ENCODE peak calls at places on chromosomes 16 and 17, in nine cellular contexts. D is esophagus muscularis mucosa, F is K562, Y is endothelial cell of umbilical vein, X is HCT116, P is suprapubic skin, L is H1, J is transverse colon, Z is breast epithelium. T is an unnamed sample.
A peak's percentile ranks its signal among the peaks of the same experiment; 100 is the strongest.

GRCh38 chr16:76226011-76226410 is 51.2 kb upstream of the CNTNAP4 start:
- DNase-seq in Y (no peak), Z (no peak), F (no peak), D (no peak), X (no peak), J (no peak), P (no peak), L (no peak), T (no peak)

GRCh38 chr17:79011451-79012147 is 2.0 kb upstream of the CANT1 start:
- DNase-seq in Z (no peak), F (no peak), X (peak; percentile 57), J (no peak), Y (peak; percentile 83), L (no peak), D (no peak), P (no peak), T (no peak)

GRCh38 chr17:80901319-80901718 is 90.3 kb upstream of the CHMP6 start:
- DNase-seq in Z (no peak), F (no peak), L (no peak), X (no peak), J (no peak), P (no peak), Y (peak; percentile 70), D (no peak), T (no peak)

GRCh38 chr16:58197314-58198012 is 443 bp downstream of the CSNK2A2 start:
- DNase-seq in X (no peak), L (no peak), P (no peak), F (peak; percentile 70), Y (no peak), J (no peak), D (no peak), Z (no peak), T (no peak)

GRCh38 chr16:10578474-10579316 is 1.7 kb downstream of the EMP2 start:
- DNase-seq in Y (no peak), F (no peak), J (peak; percentile 68), L (no peak), D (no peak), P (no peak), Z (peak; percentile 62), X (no peak), T (peak; percentile 39)

GRCh38 chr16:28822520-28823290 is at the start of gene ATXN2L:
- DNase-seq in L (peak; percentile 70), Z (peak; percentile 93), P (peak; percentile 96), D (peak; percentile 96), X (peak; percentile 93), J (peak; percentile 95), Y (peak; percentile 95), F (peak; percentile 88), T (peak; percentile 94)

GRCh38 chr17:42291136-42291535 is 2.8 kb downstream of the STAT5A start:
- DNase-seq in J (no peak), X (no peak), Z (no peak), F (no peak), L (no peak), P (no peak), Y (peak; percentile 45), D (no peak), T (no peak)

GRCh38 chr17:15883617-15884111 is 61.3 kb upstream of the ADORA2B start:
- DNase-seq in P (no peak), L (no peak), Y (no peak), J (no peak), D (no peak), Z (no peak), X (peak; percentile 2), F (no peak), T (no peak)

GRCh38 chr17:77475012-77475976 is 334.5 kb downstream of the SEC14L1 start:
- DNase-seq in Z (no peak), F (no peak), L (no peak), D (no peak), X (no peak), P (no peak), Y (no peak), J (no peak), T (no peak)

GRCh38 chr16:70378869-70379493 is 32.3 kb downstream of the DDX19A start:
- DNase-seq in J (no peak), Y (no peak), X (no peak), L (no peak), Z (no peak), P (no peak), F (no peak), D (no peak), T (no peak)
- TF ChIP-seq POLR2A in J (no peak), Y (no peak), X (peak; percentile 34), L (peak; percentile 43), Z (no peak), P (no peak), F (peak; percentile 14), D (no peak), T (no peak)

GRCh38 chr17:82415336-82415735 is 2.8 kb upstream of the HEXD start:
- DNase-seq in Y (no peak), P (no peak), F (no peak), L (no peak), D (no peak), J (no peak), Z (no peak), X (no peak), T (no peak)
- TF ChIP-seq POLR2AphosphoS5 in Y (no peak), P (no peak), F (no peak), L (no peak), D (no peak), J (no peak), Z (no peak), X (no peak), T (no peak)

DNA sequence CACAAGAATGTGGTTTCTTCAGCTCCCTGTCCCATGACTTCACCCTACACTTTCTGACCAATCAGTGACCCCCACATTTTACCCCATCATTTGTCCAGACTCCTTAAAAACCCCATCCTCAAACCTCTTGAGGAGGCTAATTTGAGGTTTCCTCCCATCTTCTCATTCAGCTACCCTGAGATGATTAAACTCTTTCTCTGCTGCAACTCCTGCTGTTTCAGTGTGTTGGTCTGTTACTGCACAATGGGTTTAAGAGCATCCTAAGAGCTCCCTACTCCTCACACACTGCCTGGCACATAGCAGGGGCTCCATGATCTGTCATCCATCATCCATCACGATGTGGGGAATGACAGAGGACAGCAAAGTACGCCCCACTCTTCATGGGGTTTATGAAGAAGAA is 212.6 kb downstream of the SLC39A11 start:
- DNase-seq in Z (no peak), L (no peak), J (no peak), D (no peak), Y (no peak), F (no peak), X (no peak), P (no peak), T (no peak)
- H3K9me3 ChIP-seq in Z (peaks cover 23% of the 10 kb centered on the region), L (peaks cover 16% of the 10 kb centered on the region), J (peaks cover 23% of the 10 kb centered on the region), D (peaks cover 14% of the 10 kb centered on the region), Y (no peaks in the 10 kb centered on the region), F (peaks cover 6% of the 10 kb centered on the region), X (peaks cover 33% of the 10 kb centered on the region), P (peaks cover 11% of the 10 kb centered on the region), T (peaks cover 34% of the 10 kb centered on the region)

DNA sequence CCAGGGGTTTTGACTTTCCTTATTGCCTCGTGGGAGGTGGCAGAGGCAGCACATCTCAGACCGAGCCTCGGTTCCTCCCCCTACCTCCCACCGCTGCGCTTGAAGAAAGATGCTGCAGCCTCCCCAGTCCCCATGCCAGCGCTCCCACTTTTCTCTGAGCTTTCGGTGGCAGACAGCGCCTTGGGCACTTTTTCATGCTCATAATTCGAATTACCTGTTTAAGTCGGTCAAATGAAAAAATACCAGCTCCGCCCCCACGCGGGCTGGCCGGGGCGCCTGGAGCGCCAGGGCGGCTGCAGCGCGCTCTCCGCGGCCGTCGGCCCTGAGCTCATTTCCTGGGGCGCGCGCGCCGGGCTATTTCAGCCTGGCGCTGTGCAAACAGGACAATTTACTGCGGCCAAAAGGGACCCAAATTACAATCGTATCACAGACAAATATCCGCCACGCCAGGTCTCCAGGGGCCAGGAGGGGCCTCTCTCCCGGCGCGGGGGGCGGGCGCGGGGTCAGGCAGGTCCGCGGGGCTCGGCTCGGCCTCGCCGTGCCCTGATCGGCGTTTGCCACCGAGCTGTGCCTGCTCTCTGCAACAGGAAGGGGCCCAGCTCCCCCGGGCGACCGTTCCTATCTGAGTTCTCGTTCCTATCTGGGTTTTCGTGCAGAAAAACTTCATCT is 45.0 kb downstream of the SOST start:
- DNase-seq in D (no peak), F (no peak), L (no peak), X (no peak), Z (no peak), P (no peak), J (no peak), Y (peak; percentile 21), T (no peak)
- TF ChIP-seq POLR2A in D (no peak), F (no peak), L (no peak), X (no peak), Z (no peak), P (no peak), J (no peak), Y (no peak), T (no peak)

DNA sequence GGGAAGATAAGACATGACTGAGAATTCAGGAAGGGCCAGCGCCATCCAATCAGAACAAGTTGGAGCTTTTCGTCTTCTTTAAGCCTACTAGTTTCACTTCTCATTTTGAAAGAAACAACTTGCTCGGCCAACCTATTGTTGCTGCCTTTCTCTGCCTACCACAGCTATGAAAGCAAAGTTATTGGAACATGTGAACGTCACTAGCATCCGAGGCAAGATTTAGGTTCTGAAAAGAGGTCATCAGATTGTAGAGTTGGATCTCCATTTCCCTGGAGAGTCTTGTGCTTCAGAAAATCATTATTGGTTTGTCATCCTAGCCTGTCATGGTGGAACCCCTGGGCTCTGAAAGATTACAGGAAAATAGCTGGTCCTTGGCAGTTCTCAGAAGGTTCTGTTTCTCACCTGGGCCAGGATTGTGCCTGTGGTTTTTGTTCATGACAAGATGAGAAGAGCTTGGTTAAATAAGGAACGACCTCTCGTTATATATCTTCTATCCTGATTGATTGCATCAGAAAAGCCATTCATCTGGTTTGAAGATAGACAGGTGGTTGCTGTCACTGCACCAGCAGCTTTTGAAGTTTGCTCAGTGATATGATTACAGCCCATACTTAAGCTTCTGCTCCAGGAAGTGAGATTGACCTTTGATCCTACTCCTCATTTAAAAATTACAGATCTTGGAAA is 25.3 kb downstream of the CDH13 start:
- DNase-seq in Y (no peak), L (no peak), F (no peak), D (no peak), J (peak; percentile 20), X (no peak), P (no peak), Z (no peak), T (no peak)
- TF ChIP-seq POLR2AphosphoS5 in Y (no peak), L (no peak), F (no peak), D (no peak), J (no peak), X (no peak), P (no peak), Z (no peak), T (no peak)

GRCh38 chr16:78994135-78994534 is 606.4 kb downstream of the MAF start:
- DNase-seq in Z (no peak), J (no peak), D (no peak), F (no peak), L (no peak), Y (no peak), X (no peak), P (no peak), T (no peak)

GRCh38 chr16:78990309-78990701 is 610.2 kb downstream of the MAF start:
- DNase-seq in P (no peak), J (no peak), X (no peak), L (no peak), F (no peak), D (no peak), Y (no peak), Z (no peak), T (no peak)

GRCh38 chr16:78995441-78995840 is 605.1 kb downstream of the MAF start:
- DNase-seq in X (no peak), Y (no peak), D (no peak), P (no peak), J (no peak), L (no peak), F (no peak), Z (no peak), T (no peak)

GRCh38 chr16:78992001-78992400 is 608.5 kb downstream of the MAF start:
- DNase-seq in J (no peak), P (no peak), X (no peak), Z (no peak), F (no peak), L (no peak), D (no peak), Y (no peak), T (no peak)

GRCh38 chr16:78993342-78993741 is 607.2 kb downstream of the MAF start:
- DNase-seq in P (no peak), Y (no peak), X (no peak), Z (no peak), D (no peak), F (peak; percentile 21), L (no peak), J (no peak), T (no peak)
- H3K9me3 ChIP-seq in P (no peaks in the 10 kb centered on the region), Y (peaks cover 7% of the 10 kb centered on the region), X (no peaks in the 10 kb centered on the region), Z (no peaks in the 10 kb centered on the region), D (no peaks in the 10 kb centered on the region), F (no peaks in the 10 kb centered on the region), L (no peaks in the 10 kb centered on the region), J (no peaks in the 10 kb centered on the region), T (no peaks in the 10 kb centered on the region)